ENCODE peak calls at places on chromosomes 3 and 15, in five cellular contexts. X is mesendoderm, J is H9, A is H1, Q is IMR-90. S is an unnamed sample.

GRCh38 chr3:57709559-57709958 is 16.7 kb upstream of the DENND6A start:
- DNase-seq in X (no peak), A (no peak), Q (no peak), J (no peak), S (no peak)

GRCh38 chr3:152222327-152222726 is 46.4 kb upstream of the MBNL1 start:
- DNase-seq in Q (peak), A (no peak), J (no peak), X (no peak), S (no peak)

GRCh38 chr3:102038477-102039142 is 189.3 kb downstream of the NFKBIZ start:
- DNase-seq in A (no peak), X (no peak), Q (no peak), J (no peak), S (peak)

GRCh38 chr3:151974067-151974466 is 100.6 kb downstream of the SUCNR1 start:
- DNase-seq in X (peak), A (no peak), J (no peak), Q (peak), S (peak)

GRCh38 chr3:121998030-121998580 is 23.9 kb downstream of the ILDR1 start:
- DNase-seq in X (no peak), A (no peak), J (no peak), Q (peak), S (peak)

GRCh38 chr15:35393403-35393802 is 152.6 kb downstream of the DPH6 start:
- DNase-seq in J (no peak), A (no peak), Q (no peak), X (no peak), S (peak)

GRCh38 chr3:116059421-116060096 is 385.7 kb downstream of the LSAMP start:
- DNase-seq in Q (peak), A (peak), X (peak), J (peak), S (peak)

GRCh38 chr3:12586403-12586802 is 29.5 kb downstream of the MKRN2 start:
- DNase-seq in Q (no peak), A (no peak), X (no peak), J (no peak), S (no peak)

GRCh38 chr15:60932051-60932915 is 296.8 kb downstream of the RORA start:
- DNase-seq in J (peak), A (no peak), X (peak), Q (peak), S (peak)

GRCh38 chr3:179884136-179884535 is 152.6 kb downstream of the PEX5L start:
- DNase-seq in J (no peak), Q (no peak), A (no peak), X (no peak), S (no peak)

GRCh38 chr15:92611150-92611549 is 44.4 kb downstream of the FAM174B start:
- DNase-seq in Q (no peak), X (no peak), J (no peak), A (no peak), S (no peak)

GRCh38 chr3:126023390-126023789 is 54.4 kb downstream of the ROPN1B start:
- DNase-seq in Q (no peak), X (peak), J (peak), A (no peak), S (no peak)

GRCh38 chr3:16148213-16148612 is 26.3 kb upstream of the GALNT15 start:
- DNase-seq in Q (no peak), A (no peak), J (no peak), X (no peak), S (no peak)

GRCh38 chr15:47674576-47675232 is 42.6 kb upstream of the SEMA6D start:
- DNase-seq in Q (no peak), J (no peak), A (no peak), X (peak), S (no peak)

GRCh38 chr15:32994810-32995424 is 199.6 kb downstream of the FMN1 start:
- DNase-seq in X (peak), A (no peak), Q (peak), J (no peak), S (peak)

GRCh38 chr3:116057403-116058006 is 387.8 kb downstream of the LSAMP start:
- DNase-seq in A (no peak), J (no peak), X (no peak), Q (no peak), S (no peak)

GRCh38 chr3:122427857-122428471 is 12.1 kb upstream of the WDR5B start:
- DNase-seq in J (no peak), Q (no peak), X (no peak), A (no peak), S (no peak)

GRCh38 chr15:87578776-87579175 is 677.8 kb downstream of the NTRK3 start:
- DNase-seq in Q (no peak), X (no peak), A (no peak), J (no peak), S (no peak)

GRCh38 chr3:195204360-195205166 is 66.4 kb downstream of the XXYLT1 start:
- DNase-seq in Q (no peak), X (no peak), A (no peak), J (no peak), S (peak)

GRCh38 chr3:140010391-140010790 is 75.4 kb downstream of the CLSTN2 start:
- DNase-seq in J (no peak), Q (no peak), X (no peak), A (no peak), S (no peak)

GRCh38 chr3:69763976-69764851 is 24.9 kb downstream of the MITF start:
- DNase-seq in Q (no peak), A (no peak), X (no peak), J (no peak), S (no peak)

GRCh38 chr15:98983333-98983732 is 24.3 kb downstream of the PGPEP1L start:
- DNase-seq in A (no peak), X (no peak), Q (peak), J (no peak), S (peak)

GRCh38 chr15:98146031-98146430 is 185.5 kb downstream of the ARRDC4 start:
- DNase-seq in J (no peak), Q (no peak), X (no peak), A (no peak), S (no peak)

GRCh38 chr3:175378348-175378747 is 519.2 kb downstream of the NAALADL2 start:
- DNase-seq in J (no peak), X (no peak), A (no peak), Q (no peak), S (no peak)

GRCh38 chr3:189833266-189833665 is 202.1 kb downstream of the TP63 start:
- DNase-seq in A (no peak), X (no peak), Q (no peak), J (no peak), S (no peak)

GRCh38 chr3:35724106-35724505 is 84.8 kb downstream of the ARPP21 start:
- DNase-seq in A (no peak), X (no peak), Q (no peak), J (no peak), S (no peak)

GRCh38 chr3:124730920-124731297 is 657 bp downstream of the UMPS start:
- DNase-seq in X (no peak), J (no peak), A (no peak), Q (no peak), S (no peak)

GRCh38 chr15:82539690-82540054 is 585 bp downstream of the RPS17 start:
- DNase-seq in A (no peak), X (no peak), Q (no peak), J (no peak), S (no peak)
- H2AK5ac ChIP-seq in A (peak), X (peak), Q (peak), J (no peak), S (peak)

DNA sequence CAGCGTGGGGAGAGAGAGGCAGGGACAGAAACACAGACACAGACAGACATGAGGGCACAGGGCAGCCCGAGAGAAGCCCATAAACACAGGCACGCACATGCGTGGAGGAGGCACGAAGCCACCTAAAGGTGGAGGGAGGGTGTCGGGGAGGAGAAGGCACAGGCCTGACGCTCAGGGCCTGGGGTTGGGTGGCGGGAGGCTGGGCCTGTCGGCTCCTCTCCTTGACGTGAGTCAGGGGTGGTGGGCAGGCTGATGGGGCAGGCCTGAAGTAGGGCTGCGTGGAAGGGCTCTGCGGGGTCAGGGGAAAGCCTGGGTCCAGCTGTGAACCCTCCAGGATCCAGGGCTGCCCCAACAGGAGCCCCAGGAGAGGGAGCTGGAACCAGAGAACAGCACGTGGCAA is 74.2 kb downstream of the EPHB3 start:
- DNase-seq in Q (no peak), A (no peak), X (no peak), J (no peak), S (no peak)
- H2AK5ac ChIP-seq in Q (peak), A (peak), X (peak), J (no peak), S (peak)

DNA sequence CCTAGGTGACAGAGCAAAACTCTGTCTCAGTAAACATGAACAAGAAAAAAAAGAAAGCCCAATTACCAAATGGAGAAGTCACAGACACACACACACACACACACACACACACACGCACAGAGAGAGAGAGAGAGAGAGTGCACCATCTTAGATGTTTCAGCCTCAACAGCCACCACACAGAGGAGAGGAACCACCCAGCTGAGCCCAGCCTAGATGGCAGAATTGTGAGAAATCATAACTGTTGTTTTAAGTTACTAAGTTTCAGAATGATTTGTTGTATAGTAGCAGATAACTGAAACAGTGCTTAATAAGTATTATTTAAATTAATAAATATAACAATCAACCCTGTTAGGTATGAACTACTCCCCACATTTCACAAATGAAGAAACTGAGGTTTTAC is 321.2 kb downstream of the ZNF621 start:
- DNase-seq in X (no peak), Q (no peak), A (no peak), J (no peak), S (no peak)
- H2AK5ac ChIP-seq in X (no peak), Q (no peak), A (no peak), J (no peak), S (no peak)

GRCh38 chr3:9861626-9862130 is 17.9 kb upstream of the RPUSD3 start:
- DNase-seq in X (no peak), A (no peak), J (no peak), Q (no peak), S (no peak)
- H2AK5ac ChIP-seq in X (no peak), A (no peak), J (no peak), Q (no peak), S (no peak)

GRCh38 chr15:55742498-55742926 is 440 bp downstream of the PRTG start:
- DNase-seq in X (no peak), A (no peak), Q (peak), J (no peak), S (peak)
- H2AK5ac ChIP-seq in X (no peak), A (no peak), Q (no peak), J (no peak), S (no peak)

DNA sequence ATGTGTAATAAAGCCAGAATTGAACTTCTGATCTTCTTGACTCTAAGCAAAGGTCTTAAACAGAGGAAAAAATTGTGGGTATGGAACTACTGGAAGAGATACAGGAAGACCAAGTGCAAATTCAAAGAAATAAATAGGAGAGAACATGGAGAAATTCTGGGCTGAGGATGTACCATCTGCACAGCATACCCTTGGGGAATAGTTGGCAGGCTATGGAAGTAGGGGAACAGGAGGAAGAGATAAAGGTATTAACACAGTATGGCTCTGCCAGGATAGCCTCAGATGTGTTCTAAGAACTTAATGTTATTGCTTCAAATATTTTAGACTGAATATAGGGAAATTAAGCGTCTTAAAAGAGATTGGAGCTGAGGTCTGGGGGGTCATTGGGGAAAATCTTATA is 485.4 kb downstream of the CNTN3 start:
- DNase-seq in A (no peak), X (no peak), Q (no peak), J (no peak), S (no peak)
- H2AK5ac ChIP-seq in A (no peak), X (no peak), Q (no peak), J (no peak), S (no peak)

GRCh38 chr3:59264366-59264765 is 214.5 kb upstream of the CFAP20DC start:
- DNase-seq in X (no peak), A (no peak), J (no peak), Q (no peak), S (no peak)

GRCh38 chr3:59266551-59266950 is 216.7 kb upstream of the CFAP20DC start:
- DNase-seq in A (no peak), J (no peak), Q (peak), X (no peak), S (peak)

GRCh38 chr3:59263152-59263551 is 213.3 kb upstream of the CFAP20DC start:
- DNase-seq in Q (no peak), X (no peak), J (no peak), A (no peak), S (no peak)

GRCh38 chr3:59267021-59267420 is 217.2 kb upstream of the CFAP20DC start:
- DNase-seq in X (no peak), A (no peak), Q (no peak), J (no peak), S (no peak)

DNA sequence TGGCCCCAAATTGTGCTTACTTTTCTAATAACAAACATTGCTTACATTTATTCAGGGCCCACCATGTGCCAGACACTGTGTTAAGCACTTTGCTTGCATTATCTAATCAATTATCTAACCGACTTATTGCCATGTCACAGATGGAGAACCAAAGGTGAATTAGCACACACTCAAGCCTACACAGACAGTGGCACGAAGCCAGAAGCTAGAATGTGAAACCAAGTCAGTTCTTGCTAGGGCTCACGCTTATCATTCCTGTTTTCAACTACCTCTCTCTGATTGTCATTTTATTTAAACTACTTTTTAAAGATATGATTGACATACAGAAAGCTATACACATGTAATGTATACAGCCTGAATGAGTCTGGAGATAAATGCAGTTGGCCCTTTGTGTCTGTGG is 215.7 kb upstream of the CFAP20DC start:
- DNase-seq in J (no peak), Q (no peak), A (no peak), X (no peak), S (peak)
- H2AK5ac ChIP-seq in J (no peak), Q (peak), A (no peak), X (no peak), S (no peak)

GRCh38 chr15:73941449-73941848 is 15.2 kb downstream of the LOXL1 start:
- DNase-seq in A (no peak), J (no peak), X (peak), Q (no peak), S (no peak)

GRCh38 chr15:73941871-73942635 is 15.8 kb downstream of the LOXL1 start:
- DNase-seq in X (no peak), J (no peak), A (no peak), Q (no peak), S (no peak)

GRCh38 chr15:73944161-73945099 is 18.2 kb downstream of the LOXL1 start:
- DNase-seq in J (no peak), Q (no peak), A (no peak), X (no peak), S (no peak)

GRCh38 chr15:73941044-73941443 is 14.8 kb downstream of the LOXL1 start:
- DNase-seq in A (no peak), X (peak), J (no peak), Q (peak), S (peak)

DNA sequence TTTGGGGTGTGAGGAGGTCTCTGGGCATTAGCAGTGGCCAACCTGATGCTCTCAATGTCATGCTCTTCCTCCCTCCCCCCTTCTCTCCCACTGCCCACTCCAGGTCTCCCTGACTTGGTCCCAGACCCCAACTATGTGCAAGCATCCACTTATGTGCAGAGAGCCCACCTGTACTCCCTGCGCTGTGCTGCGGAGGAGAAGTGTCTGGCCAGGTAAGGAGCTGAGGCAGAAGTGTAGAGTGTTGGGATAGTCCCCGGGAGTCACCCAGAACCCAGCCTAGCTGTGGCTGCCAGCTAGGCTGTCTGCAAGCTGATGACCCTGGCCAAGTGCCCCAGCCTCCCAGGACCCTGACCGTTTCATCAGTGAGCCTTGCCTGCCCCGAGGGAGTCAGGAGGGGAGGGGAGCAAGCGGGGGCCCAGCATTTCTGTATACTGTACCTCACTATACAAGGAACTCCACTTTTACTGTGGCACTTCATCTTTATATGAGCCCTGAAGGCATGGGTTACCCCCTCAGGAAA is 16.5 kb downstream of the LOXL1 start:
- DNase-seq in J (no peak), Q (no peak), A (no peak), X (no peak), S (no peak)
- H2AK5ac ChIP-seq in J (no peak), Q (peak), A (no peak), X (no peak), S (peak)

GRCh38 chr3:194141415-194142155 is 5.6 kb downstream of the HES1 start:
- DNase-seq in J (peak), A (no peak), Q (peak), X (peak), S (peak)
- H2AK5ac ChIP-seq in J (no peak), A (no peak), Q (no peak), X (peak), S (peak)